ENCODE peak calls at places on chromosomes 3 and 15, in nine cellular contexts. One of them, this sample, is unnamed.

GRCh38 chr3:8767667-8768363 is 1.6 kb downstream of the OXTR start:
- DNase-seq in non-pigmented ciliary epithelial cell: no peak
- DNase-seq in GM03348: peak
- DNase-seq in stimulated activated CD4-positive, alpha-beta T cell treated with anti-CD3 and anti-CD28 coated beads, Interleukin-15, amount 100 ng/mL, for 24 hours: peak
- DNase-seq in fibroblast of the aortic adventitia: no peak
- DNase-seq in CD4-positive, alpha-beta T cell: no peak
- DNase-seq in fibroblast of the conjunctiva: no peak
- DNase-seq in AG04449: no peak
- DNase-seq in NCI-H1092 treated with DMSO at 0.1 percent for 48 hours: peak
- DNase-seq in this sample: no peak

GRCh38 chr15:66739287-66739686 is 37.3 kb downstream of the SMAD6 start:
- DNase-seq in non-pigmented ciliary epithelial cell: no peak
- DNase-seq in GM03348: no peak
- DNase-seq in stimulated activated CD4-positive, alpha-beta T cell treated with anti-CD3 and anti-CD28 coated beads, Interleukin-15, amount 100 ng/mL, for 24 hours: no peak
- DNase-seq in fibroblast of the aortic adventitia: no peak
- DNase-seq in CD4-positive, alpha-beta T cell: no peak
- DNase-seq in fibroblast of the conjunctiva: no peak
- DNase-seq in AG04449: no peak
- DNase-seq in NCI-H1092 treated with DMSO at 0.1 percent for 48 hours: no peak
- DNase-seq in this sample: no peak

GRCh38 chr3:13073042-13073906 is at the start of gene IQSEC1:
- DNase-seq in non-pigmented ciliary epithelial cell: no peak
- DNase-seq in GM03348: peak
- DNase-seq in stimulated activated CD4-positive, alpha-beta T cell treated with anti-CD3 and anti-CD28 coated beads, Interleukin-15, amount 100 ng/mL, for 24 hours: peak
- DNase-seq in fibroblast of the aortic adventitia: no peak
- DNase-seq in CD4-positive, alpha-beta T cell: peak
- DNase-seq in fibroblast of the conjunctiva: no peak
- DNase-seq in AG04449: no peak
- DNase-seq in NCI-H1092 treated with DMSO at 0.1 percent for 48 hours: peak
- DNase-seq in this sample: no peak

GRCh38 chr15:77421370-77421700 is 647 bp downstream of the HMG20A start:
- DNase-seq in non-pigmented ciliary epithelial cell: no peak
- DNase-seq in GM03348: no peak
- DNase-seq in stimulated activated CD4-positive, alpha-beta T cell treated with anti-CD3 and anti-CD28 coated beads, Interleukin-15, amount 100 ng/mL, for 24 hours: peak
- DNase-seq in fibroblast of the aortic adventitia: no peak
- DNase-seq in CD4-positive, alpha-beta T cell: no peak
- DNase-seq in fibroblast of the conjunctiva: no peak
- DNase-seq in AG04449: no peak
- DNase-seq in NCI-H1092 treated with DMSO at 0.1 percent for 48 hours: peak
- DNase-seq in this sample: no peak

GRCh38 chr3:46868948-46869347 is 5.7 kb upstream of the MYL3 start:
- DNase-seq in non-pigmented ciliary epithelial cell: no peak
- DNase-seq in GM03348: no peak
- DNase-seq in stimulated activated CD4-positive, alpha-beta T cell treated with anti-CD3 and anti-CD28 coated beads, Interleukin-15, amount 100 ng/mL, for 24 hours: no peak
- DNase-seq in fibroblast of the aortic adventitia: no peak
- DNase-seq in CD4-positive, alpha-beta T cell: no peak
- DNase-seq in fibroblast of the conjunctiva: no peak
- DNase-seq in AG04449: no peak
- DNase-seq in NCI-H1092 treated with DMSO at 0.1 percent for 48 hours: no peak
- DNase-seq in this sample: no peak

GRCh38 chr15:48644827-48645557 is 517 bp downstream of the FBN1 start:
- DNase-seq in non-pigmented ciliary epithelial cell: no peak
- DNase-seq in GM03348: peak
- DNase-seq in stimulated activated CD4-positive, alpha-beta T cell treated with anti-CD3 and anti-CD28 coated beads, Interleukin-15, amount 100 ng/mL, for 24 hours: peak
- DNase-seq in fibroblast of the aortic adventitia: peak
- DNase-seq in CD4-positive, alpha-beta T cell: no peak
- DNase-seq in fibroblast of the conjunctiva: no peak
- DNase-seq in AG04449: no peak
- DNase-seq in NCI-H1092 treated with DMSO at 0.1 percent for 48 hours: peak
- DNase-seq in this sample: peak

GRCh38 chr15:70264014-70264492 is 166.3 kb upstream of the TLE3 start:
- DNase-seq in non-pigmented ciliary epithelial cell: no peak
- DNase-seq in GM03348: peak
- DNase-seq in stimulated activated CD4-positive, alpha-beta T cell treated with anti-CD3 and anti-CD28 coated beads, Interleukin-15, amount 100 ng/mL, for 24 hours: no peak
- DNase-seq in fibroblast of the aortic adventitia: peak
- DNase-seq in CD4-positive, alpha-beta T cell: no peak
- DNase-seq in fibroblast of the conjunctiva: no peak
- DNase-seq in AG04449: no peak
- DNase-seq in NCI-H1092 treated with DMSO at 0.1 percent for 48 hours: peak
- DNase-seq in this sample: no peak

GRCh38 chr3:55405436-55405835 is 81.7 kb downstream of the WNT5A start:
- DNase-seq in non-pigmented ciliary epithelial cell: no peak
- DNase-seq in GM03348: no peak
- DNase-seq in stimulated activated CD4-positive, alpha-beta T cell treated with anti-CD3 and anti-CD28 coated beads, Interleukin-15, amount 100 ng/mL, for 24 hours: peak
- DNase-seq in fibroblast of the aortic adventitia: peak
- DNase-seq in CD4-positive, alpha-beta T cell: no peak
- DNase-seq in fibroblast of the conjunctiva: no peak
- DNase-seq in AG04449: no peak
- DNase-seq in NCI-H1092 treated with DMSO at 0.1 percent for 48 hours: no peak
- DNase-seq in this sample: no peak

GRCh38 chr3:42730706-42731420 is 28.3 kb upstream of the HHATL start:
- DNase-seq in non-pigmented ciliary epithelial cell: no peak
- DNase-seq in GM03348: no peak
- DNase-seq in stimulated activated CD4-positive, alpha-beta T cell treated with anti-CD3 and anti-CD28 coated beads, Interleukin-15, amount 100 ng/mL, for 24 hours: no peak
- DNase-seq in fibroblast of the aortic adventitia: no peak
- DNase-seq in CD4-positive, alpha-beta T cell: no peak
- DNase-seq in fibroblast of the conjunctiva: no peak
- DNase-seq in AG04449: no peak
- DNase-seq in NCI-H1092 treated with DMSO at 0.1 percent for 48 hours: no peak
- DNase-seq in this sample: no peak

GRCh38 chr3:145903472-145904013 is 257.4 kb downstream of the PLOD2 start:
- DNase-seq in non-pigmented ciliary epithelial cell: no peak
- DNase-seq in GM03348: no peak
- DNase-seq in stimulated activated CD4-positive, alpha-beta T cell treated with anti-CD3 and anti-CD28 coated beads, Interleukin-15, amount 100 ng/mL, for 24 hours: no peak
- DNase-seq in fibroblast of the aortic adventitia: no peak
- DNase-seq in CD4-positive, alpha-beta T cell: no peak
- DNase-seq in fibroblast of the conjunctiva: no peak
- DNase-seq in AG04449: no peak
- DNase-seq in NCI-H1092 treated with DMSO at 0.1 percent for 48 hours: no peak
- DNase-seq in this sample: no peak

GRCh38 chr3:126972866-126973265 is 10.0 kb upstream of the PLXNA1 start:
- DNase-seq in non-pigmented ciliary epithelial cell: no peak
- DNase-seq in GM03348: no peak
- DNase-seq in stimulated activated CD4-positive, alpha-beta T cell treated with anti-CD3 and anti-CD28 coated beads, Interleukin-15, amount 100 ng/mL, for 24 hours: no peak
- DNase-seq in fibroblast of the aortic adventitia: no peak
- DNase-seq in CD4-positive, alpha-beta T cell: no peak
- DNase-seq in fibroblast of the conjunctiva: no peak
- DNase-seq in AG04449: no peak
- DNase-seq in NCI-H1092 treated with DMSO at 0.1 percent for 48 hours: no peak
- DNase-seq in this sample: no peak

GRCh38 chr3:48565591-48566400 is 2.2 kb upstream of the UCN2 start:
- DNase-seq in non-pigmented ciliary epithelial cell: no peak
- DNase-seq in GM03348: peak
- DNase-seq in stimulated activated CD4-positive, alpha-beta T cell treated with anti-CD3 and anti-CD28 coated beads, Interleukin-15, amount 100 ng/mL, for 24 hours: peak
- DNase-seq in fibroblast of the aortic adventitia: peak
- DNase-seq in CD4-positive, alpha-beta T cell: no peak
- DNase-seq in fibroblast of the conjunctiva: no peak
- DNase-seq in AG04449: no peak
- DNase-seq in NCI-H1092 treated with DMSO at 0.1 percent for 48 hours: no peak
- DNase-seq in this sample: no peak

GRCh38 chr15:76059320-76060097 is at the start of gene TMEM266:
- DNase-seq in non-pigmented ciliary epithelial cell: no peak
- DNase-seq in GM03348: peak
- DNase-seq in stimulated activated CD4-positive, alpha-beta T cell treated with anti-CD3 and anti-CD28 coated beads, Interleukin-15, amount 100 ng/mL, for 24 hours: peak
- DNase-seq in fibroblast of the aortic adventitia: peak
- DNase-seq in CD4-positive, alpha-beta T cell: no peak
- DNase-seq in fibroblast of the conjunctiva: no peak
- DNase-seq in AG04449: no peak
- DNase-seq in NCI-H1092 treated with DMSO at 0.1 percent for 48 hours: peak
- DNase-seq in this sample: no peak

GRCh38 chr3:176755552-176755951 is 441.7 kb downstream of the TBL1XR1 start:
- DNase-seq in non-pigmented ciliary epithelial cell: no peak
- DNase-seq in GM03348: no peak
- DNase-seq in stimulated activated CD4-positive, alpha-beta T cell treated with anti-CD3 and anti-CD28 coated beads, Interleukin-15, amount 100 ng/mL, for 24 hours: no peak
- DNase-seq in fibroblast of the aortic adventitia: no peak
- DNase-seq in CD4-positive, alpha-beta T cell: no peak
- DNase-seq in fibroblast of the conjunctiva: no peak
- DNase-seq in AG04449: no peak
- DNase-seq in NCI-H1092 treated with DMSO at 0.1 percent for 48 hours: no peak
- DNase-seq in this sample: no peak

GRCh38 chr15:25587616-25588340 is 149.0 kb upstream of the UBE3A start:
- DNase-seq in non-pigmented ciliary epithelial cell: no peak
- DNase-seq in GM03348: no peak
- DNase-seq in stimulated activated CD4-positive, alpha-beta T cell treated with anti-CD3 and anti-CD28 coated beads, Interleukin-15, amount 100 ng/mL, for 24 hours: no peak
- DNase-seq in fibroblast of the aortic adventitia: no peak
- DNase-seq in CD4-positive, alpha-beta T cell: no peak
- DNase-seq in fibroblast of the conjunctiva: no peak
- DNase-seq in AG04449: no peak
- DNase-seq in NCI-H1092 treated with DMSO at 0.1 percent for 48 hours: no peak
- DNase-seq in this sample: no peak

GRCh38 chr3:177419904-177420601 is 222.8 kb upstream of the TBL1XR1 start:
- DNase-seq in non-pigmented ciliary epithelial cell: no peak
- DNase-seq in GM03348: peak
- DNase-seq in stimulated activated CD4-positive, alpha-beta T cell treated with anti-CD3 and anti-CD28 coated beads, Interleukin-15, amount 100 ng/mL, for 24 hours: peak
- DNase-seq in fibroblast of the aortic adventitia: no peak
- DNase-seq in CD4-positive, alpha-beta T cell: no peak
- DNase-seq in fibroblast of the conjunctiva: no peak
- DNase-seq in AG04449: no peak
- DNase-seq in NCI-H1092 treated with DMSO at 0.1 percent for 48 hours: no peak
- DNase-seq in this sample: no peak

GRCh38 chr3:65888980-65889706 is 149.6 kb downstream of the MAGI1 start:
- DNase-seq in non-pigmented ciliary epithelial cell: peak
- DNase-seq in GM03348: peak
- DNase-seq in stimulated activated CD4-positive, alpha-beta T cell treated with anti-CD3 and anti-CD28 coated beads, Interleukin-15, amount 100 ng/mL, for 24 hours: no peak
- DNase-seq in fibroblast of the aortic adventitia: peak
- DNase-seq in CD4-positive, alpha-beta T cell: no peak
- DNase-seq in fibroblast of the conjunctiva: peak
- DNase-seq in AG04449: peak
- DNase-seq in NCI-H1092 treated with DMSO at 0.1 percent for 48 hours: no peak
- DNase-seq in this sample: no peak